ENCODE peak calls at places on chromosomes 16 and 17, in seven cellular contexts. T is body of pancreas, S is A549, A is uterus, G is erythroblast, X is IMR-90, I is heart left ventricle. L is an unnamed sample.

GRCh38 chr17:49694847-49695697 is 12.7 kb downstream of the SLC35B1 start:
- DNase-seq in T (peak), S (peak), A (peak), G (peak), X (no peak), I (peak), L (no peak)

GRCh38 chr17:68260051-68260762 is 12.4 kb downstream of the AMZ2 start:
- DNase-seq in T (no peak), S (no peak), A (no peak), G (no peak), X (no peak), I (no peak), L (no peak)

GRCh38 chr16:9008335-9009260 is 44.9 kb upstream of the USP7 start:
- DNase-seq in T (peak), S (peak), A (peak), G (peak), X (peak), I (peak), L (peak)

GRCh38 chr16:57354311-57354710 is 4.3 kb upstream of the CCL22 start:
- DNase-seq in T (no peak), S (no peak), A (no peak), G (no peak), X (no peak), I (no peak), L (no peak)

GRCh38 chr16:82627811-82628339 is 1.1 kb downstream of the CDH13 start:
- DNase-seq in T (no peak), S (no peak), A (peak), G (no peak), X (peak), I (peak), L (peak)

GRCh38 chr17:57211543-57211942 is 44.8 kb upstream of the MSI2 start:
- DNase-seq in T (no peak), S (peak), A (no peak), G (no peak), X (peak), I (no peak), L (peak)

GRCh38 chr17:43030137-43030767 is 5.2 kb downstream of the RND2 start:
- DNase-seq in T (no peak), S (no peak), A (no peak), G (no peak), X (no peak), I (no peak), L (no peak)

GRCh38 chr17:17682293-17682736 is 1.1 kb downstream of the RAI1 start:
- DNase-seq in T (peak), S (peak), A (peak), G (peak), X (no peak), I (peak), L (peak)

GRCh38 chr17:49229805-49230600 is 584 bp downstream of the PHOSPHO1 start:
- DNase-seq in T (no peak), S (no peak), A (no peak), G (peak), X (no peak), I (no peak), L (no peak)

GRCh38 chr17:29165800-29166506 is 14.2 kb downstream of the MYO18A start:
- DNase-seq in T (no peak), S (no peak), A (no peak), G (no peak), X (no peak), I (no peak), L (no peak)

GRCh38 chr16:79895053-79895916 is 294.7 kb upstream of the MAF start:
- DNase-seq in T (no peak), S (no peak), A (no peak), G (no peak), X (no peak), I (no peak), L (no peak)

GRCh38 chr16:30026449-30026848 is 3.5 kb downstream of the C16orf92 start:
- DNase-seq in T (no peak), S (no peak), A (no peak), G (no peak), X (no peak), I (no peak), L (no peak)

GRCh38 chr17:20313306-20313705 is 154.0 kb downstream of the LGALS9B start:
- DNase-seq in T (no peak), S (no peak), A (no peak), G (no peak), X (no peak), I (no peak), L (no peak)

GRCh38 chr17:12180644-12181261 is 160.1 kb downstream of the MAP2K4 start:
- DNase-seq in T (peak), S (peak), A (peak), G (peak), X (peak), I (no peak), L (peak)

GRCh38 chr17:19928299-19928698 is 49.3 kb downstream of the AKAP10 start:
- DNase-seq in T (no peak), S (no peak), A (no peak), G (no peak), X (peak), I (no peak), L (no peak)

GRCh38 chr16:10749680-10750035 is 6.0 kb downstream of the NUBP1 start:
- DNase-seq in T (no peak), S (no peak), A (no peak), G (no peak), X (peak), I (no peak), L (no peak)

GRCh38 chr17:27947005-27947406 is 53.8 kb upstream of the LYRM9 start:
- DNase-seq in T (no peak), S (no peak), A (no peak), G (no peak), X (no peak), I (no peak), L (no peak)

GRCh38 chr16:89945654-89946053 is 2.9 kb upstream of the DEF8 start:
- DNase-seq in T (no peak), S (no peak), A (no peak), G (no peak), X (no peak), I (no peak), L (no peak)

GRCh38 chr16:2698996-2699750 is 16.9 kb downstream of the KCTD5 start:
- DNase-seq in T (no peak), S (no peak), A (no peak), G (no peak), X (no peak), I (no peak), L (no peak)

GRCh38 chr17:13750783-13751484 is 149.2 kb upstream of the HS3ST3A1 start:
- DNase-seq in T (no peak), S (no peak), A (no peak), G (no peak), X (peak), I (no peak), L (peak)

GRCh38 chr17:61926831-61927210 is 961 bp downstream of the INTS2 start:
- DNase-seq in T (no peak), S (no peak), A (no peak), G (no peak), X (peak), I (no peak), L (no peak)

GRCh38 chr16:79402356-79402755 is 198.2 kb downstream of the MAF start:
- DNase-seq in T (peak), S (no peak), A (no peak), G (no peak), X (no peak), I (no peak), L (no peak)

GRCh38 chr17:47806026-47806912 is 15.3 kb downstream of the OSBPL7 start:
- DNase-seq in T (no peak), S (no peak), A (no peak), G (no peak), X (no peak), I (no peak), L (no peak)

GRCh38 chr16:79270011-79270410 is 330.5 kb downstream of the MAF start:
- DNase-seq in T (no peak), S (no peak), A (no peak), G (no peak), X (no peak), I (no peak), L (no peak)

GRCh38 chr17:32382526-32383223 is 32.7 kb downstream of the ZNF207 start:
- DNase-seq in T (no peak), S (no peak), A (no peak), G (no peak), X (no peak), I (no peak), L (no peak)

GRCh38 chr17:55699178-55699865 is 23.3 kb downstream of the TMEM100 start:
- DNase-seq in T (peak), S (no peak), A (no peak), G (no peak), X (no peak), I (peak), L (no peak)

GRCh38 chr17:1737531-1738291 is 5.0 kb upstream of the SERPINF2 start:
- DNase-seq in T (no peak), S (no peak), A (no peak), G (no peak), X (no peak), I (no peak), L (no peak)

GRCh38 chr17:21286771-21287702 is 2.5 kb downstream of the MAP2K3 start:
- DNase-seq in T (peak), S (no peak), A (no peak), G (peak), X (no peak), I (no peak), L (no peak)

GRCh38 chr17:64081802-64082799 is 47.8 kb downstream of the ERN1 start:
- DNase-seq in T (no peak), S (peak), A (no peak), G (peak), X (peak), I (no peak), L (peak)

GRCh38 chr16:68719993-68720489 is 17.1 kb upstream of the CDH1 start:
- DNase-seq in T (no peak), S (no peak), A (no peak), G (no peak), X (no peak), I (no peak), L (no peak)

GRCh38 chr16:84892097-84892496 is 72.3 kb downstream of the CRISPLD2 start:
- DNase-seq in T (no peak), S (no peak), A (no peak), G (no peak), X (no peak), I (no peak), L (no peak)

GRCh38 chr17:67157732-67158639 is 87.0 kb downstream of the HELZ start:
- DNase-seq in T (no peak), S (peak), A (no peak), G (peak), X (peak), I (no peak), L (no peak)

GRCh38 chr16:87569601-87570559 is 32.4 kb upstream of the JPH3 start:
- DNase-seq in T (no peak), S (no peak), A (no peak), G (no peak), X (no peak), I (no peak), L (no peak)

GRCh38 chr17:5000237-5000639 is 2.5 kb downstream of the KIF1C start:
- DNase-seq in T (peak), S (no peak), A (peak), G (no peak), X (no peak), I (peak), L (no peak)
- TF ChIP-seq POLR2A in T (no peak), S (no peak), A (no peak), G (no peak), X (no peak), I (peak), L (no peak)

GRCh38 chr17:44503080-44503842 is at the start of gene GPATCH8:
- DNase-seq in T (peak), S (peak), A (peak), G (peak), X (peak), I (peak), L (peak)
- TF ChIP-seq POLR2A in T (peak), S (peak), A (peak), G (peak), X (peak), I (peak), L (peak)

DNA sequence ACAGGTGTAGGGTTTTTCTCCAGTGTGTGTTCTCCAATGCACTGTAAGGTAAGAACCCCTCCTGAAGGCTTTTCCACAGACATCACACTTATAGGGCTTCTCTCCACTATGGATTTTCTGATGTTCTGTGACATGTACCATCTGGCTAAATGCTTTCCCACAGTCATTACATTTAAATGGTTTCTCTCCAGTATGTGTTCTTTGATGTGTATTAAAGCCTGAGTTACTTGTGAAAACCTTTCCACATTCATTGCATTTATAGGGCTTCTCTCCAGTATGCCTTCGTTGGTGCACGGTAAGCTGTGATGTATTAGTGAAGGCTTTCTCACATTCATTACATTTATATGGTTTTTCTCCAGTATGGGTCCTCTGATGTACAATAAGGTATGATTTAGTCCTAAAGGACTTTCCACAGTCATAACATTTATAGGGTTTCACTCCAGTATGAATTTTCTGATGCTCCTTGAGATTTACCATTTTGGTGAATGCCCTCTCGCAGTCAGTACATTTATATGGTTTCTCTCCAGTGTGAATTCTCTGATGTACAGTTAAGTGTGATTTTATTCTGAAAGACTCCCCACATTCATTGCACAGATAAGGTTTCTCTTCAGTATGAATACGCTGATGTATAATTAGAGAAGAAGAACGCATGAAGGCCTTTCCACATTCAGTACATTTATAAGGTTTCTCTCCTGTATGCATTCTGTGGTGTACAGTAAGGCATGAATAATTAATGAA is 30.9 kb downstream of the ZNF624 start:
- DNase-seq in T (no peak), S (no peak), A (no peak), G (no peak), X (no peak), I (no peak), L (no peak)
- TF ChIP-seq POLR2A in T (no peak), S (no peak), A (no peak), G (no peak), X (no peak), I (no peak), L (no peak)

GRCh38 chr16:4257646-4258556 is 14.9 kb downstream of the TFAP4 start:
- DNase-seq in T (no peak), S (no peak), A (peak), G (no peak), X (no peak), I (peak), L (no peak)

GRCh38 chr16:4249546-4249945 is 7.7 kb upstream of the SRL start:
- DNase-seq in T (no peak), S (no peak), A (no peak), G (no peak), X (no peak), I (no peak), L (no peak)

GRCh38 chr16:4253394-4254150 is 11.7 kb upstream of the SRL start:
- DNase-seq in T (peak), S (peak), A (peak), G (peak), X (peak), I (peak), L (peak)
- TF ChIP-seq POLR2A in T (peak), S (peak), A (peak), G (peak), X (peak), I (peak), L (peak)

GRCh38 chr17:731943-732787 is at the start of gene TLCD3A:
- DNase-seq in T (peak), S (peak), A (peak), G (peak), X (peak), I (peak), L (peak)
- TF ChIP-seq POLR2A in T (peak), S (peak), A (no peak), G (no peak), X (peak), I (no peak), L (peak)

GRCh38 chr16:27316038-27316680 is 2.4 kb downstream of the IL4R start:
- DNase-seq in T (no peak), S (no peak), A (no peak), G (no peak), X (no peak), I (no peak), L (no peak)
- TF ChIP-seq POLR2A in T (no peak), S (no peak), A (peak), G (peak), X (peak), I (no peak), L (no peak)

DNA sequence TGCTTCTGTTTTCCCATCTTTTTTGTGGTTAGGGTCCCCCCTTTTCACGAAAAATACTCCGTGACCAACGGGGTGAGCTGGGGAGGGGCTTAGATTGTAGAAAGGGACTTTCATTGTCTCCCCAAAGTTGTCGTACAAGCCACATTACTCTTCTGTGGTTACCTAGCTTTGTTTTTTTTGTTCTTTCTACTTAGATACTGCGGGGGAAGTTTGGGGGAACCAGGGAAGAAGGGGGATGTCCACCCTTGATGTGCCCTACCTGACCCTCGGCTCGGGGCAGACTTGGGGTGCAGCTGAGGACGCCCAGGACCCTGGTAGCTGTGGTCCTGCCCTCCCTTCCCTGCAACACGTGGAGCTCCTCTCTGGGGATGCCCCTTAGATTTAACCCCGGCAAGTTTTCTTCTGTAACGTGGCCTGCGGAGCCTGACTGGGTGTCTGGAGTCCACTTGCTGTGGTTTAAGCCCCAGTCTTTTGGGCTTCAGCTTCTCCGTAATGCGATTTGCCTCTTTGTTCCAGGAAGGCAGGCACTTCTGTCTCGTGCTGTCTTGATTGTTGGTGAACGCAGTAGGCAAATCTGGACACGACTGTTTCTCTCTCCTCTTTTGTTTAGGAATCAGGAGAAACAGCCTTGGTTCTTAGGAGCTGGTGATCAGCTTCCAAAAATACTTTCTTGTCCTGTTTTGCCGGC is 895 bp downstream of the ABCC1 start:
- DNase-seq in T (peak), S (no peak), A (peak), G (peak), X (peak), I (no peak), L (peak)
- TF ChIP-seq POLR2A in T (peak), S (no peak), A (no peak), G (no peak), X (no peak), I (no peak), L (no peak)

GRCh38 chr16:63188076-63188771 is 1152.0 kb upstream of the CDH8 start:
- DNase-seq in T (no peak), S (no peak), A (no peak), G (no peak), X (no peak), I (no peak), L (no peak)
- TF ChIP-seq POLR2A in T (no peak), S (no peak), A (no peak), G (no peak), X (no peak), I (no peak), L (no peak)

DNA sequence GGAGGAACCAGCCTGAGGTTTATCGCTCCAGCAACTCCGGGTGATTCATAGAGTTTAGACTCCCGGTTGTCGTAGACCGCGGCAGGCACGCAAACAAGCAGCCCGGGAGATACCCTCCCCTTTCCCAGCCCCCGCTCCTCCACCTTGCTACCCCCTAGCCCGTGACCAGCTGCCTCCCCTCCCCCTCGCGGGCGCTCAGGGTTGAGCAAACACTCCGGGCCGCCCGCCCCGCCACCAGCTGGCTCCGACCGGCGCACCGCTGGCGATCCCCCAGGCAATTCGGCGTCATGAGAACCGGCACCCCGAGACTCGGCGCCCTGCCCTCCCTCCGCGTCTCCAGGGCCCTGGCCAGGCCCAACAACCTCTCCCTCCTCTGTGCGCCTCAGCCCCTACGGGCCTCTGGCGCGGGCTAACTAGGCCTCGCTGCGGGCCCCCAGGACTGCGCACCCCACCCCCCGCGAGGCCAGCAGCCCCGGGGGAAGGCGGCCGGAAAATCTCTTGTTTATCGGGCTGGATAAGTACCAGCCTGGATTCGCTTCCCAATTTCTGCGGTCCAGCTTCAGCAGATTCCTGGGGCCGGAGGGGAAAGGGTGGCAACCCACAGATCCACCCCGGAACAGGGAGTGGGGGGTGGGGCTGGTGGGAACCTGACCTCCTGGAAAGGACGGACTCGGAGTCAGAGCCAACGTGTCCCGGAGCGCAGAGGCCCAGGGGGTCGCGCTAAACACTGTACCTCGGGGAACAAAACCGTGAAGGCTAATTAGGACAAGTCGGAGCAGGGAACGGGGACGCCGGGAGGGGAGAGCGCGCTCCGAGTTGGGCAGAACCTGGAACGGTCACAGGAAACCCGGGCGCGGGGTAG is 951 bp upstream of the GPRC5C start:
- DNase-seq in T (peak), S (peak), A (peak), G (no peak), X (peak), I (peak), L (peak)
- TF ChIP-seq POLR2A in T (peak), S (peak), A (peak), G (no peak), X (no peak), I (peak), L (peak)